ENCODE peak calls at places on chromosomes 2 and 18, in nine cellular contexts. A is right atrium auricular region; I is neural progenitor cell; U is CD4-positive, alpha-beta T cell; Q is GM23338; L is stomach; E is CD8-positive, alpha-beta T cell; D is lower lobe of right lung; B is RWPE1. O is an unnamed sample.

GRCh38 chr2:45458909-45459563 is 152.0 kb downstream of the SRBD1 start:
- DNase-seq in A (peak; percentile 58), I (no peak), U (no peak), Q (peak; percentile 50), L (peak; percentile 52), E (no peak), D (no peak), B (peak; percentile 62), O (no peak)

GRCh38 chr2:63853527-63854310 is 12.0 kb downstream of the UGP2 start:
- DNase-seq in A (no peak), I (no peak), U (no peak), Q (peak; percentile 57), L (no peak), E (no peak), D (no peak), B (no peak), O (no peak)

GRCh38 chr18:9348079-9348671 is 13.6 kb downstream of the TWSG1 start:
- DNase-seq in A (no peak), I (no peak), U (no peak), Q (no peak), L (no peak), E (no peak), D (no peak), B (no peak), O (no peak)

GRCh38 chr2:207686812-207687211 is 24.6 kb upstream of the CCNYL1 start:
- DNase-seq in A (no peak), I (no peak), U (no peak), Q (no peak), L (no peak), E (no peak), D (no peak), B (no peak), O (no peak)

GRCh38 chr2:178910005-178910404 is 102.8 kb upstream of the TTN start:
- DNase-seq in A (no peak), I (no peak), U (no peak), Q (no peak), L (no peak), E (no peak), D (no peak), B (no peak), O (no peak)

GRCh38 chr2:240576436-240577205 is 8.3 kb downstream of the RNPEPL1 start:
- DNase-seq in A (no peak), I (no peak), U (no peak), Q (no peak), L (no peak), E (no peak), D (peak; percentile 41), B (no peak), O (peak; percentile 13)

GRCh38 chr18:44812426-44812825 is 131.7 kb downstream of the SETBP1 start:
- DNase-seq in A (no peak), I (no peak), U (no peak), Q (no peak), L (no peak), E (no peak), D (no peak), B (no peak), O (no peak)

GRCh38 chr2:16215892-16216554 is 275.7 kb downstream of the MYCN start:
- DNase-seq in A (no peak), I (no peak), U (no peak), Q (no peak), L (no peak), E (no peak), D (no peak), B (no peak), O (no peak)

GRCh38 chr2:172551266-172551665 is 4.6 kb upstream of the PDK1 start:
- DNase-seq in A (no peak), I (peak; percentile 22), U (no peak), Q (peak; percentile 65), L (no peak), E (no peak), D (no peak), B (no peak), O (no peak)

GRCh38 chr2:127155901-127156300 is 48.9 kb upstream of the BIN1 start:
- DNase-seq in A (peak; percentile 65), I (no peak), U (no peak), Q (no peak), L (no peak), E (no peak), D (no peak), B (no peak), O (peak; percentile 81)
- H3K27ac ChIP-seq in A (no peak overlapping the region), I (no peak overlapping the region), U (no peak overlapping the region), Q (no peak overlapping the region), L (no peak overlapping the region), E (no peak overlapping the region), D (no peak overlapping the region), B (no peak overlapping the region), O (peak overlapping the region; percentile 89)

GRCh38 chr18:39801848-39802247 is 2153.2 kb upstream of the PIK3C3 start:
- DNase-seq in A (no peak), I (no peak), U (no peak), Q (no peak), L (no peak), E (no peak), D (no peak), B (no peak), O (no peak)
- H3K27ac ChIP-seq in A (no peak overlapping the region), I (no peak overlapping the region), U (no peak overlapping the region), Q (no peak overlapping the region), L (no peak overlapping the region), E (no peak overlapping the region), D (no peak overlapping the region), B (no peak overlapping the region), O (no peak overlapping the region)

GRCh38 chr2:14634885-14635871 is 2.7 kb downstream of the LRATD1 start:
- DNase-seq in A (peak; percentile 64), I (peak; percentile 67), U (no peak), Q (peak; percentile 81), L (peak; percentile 76), E (no peak), D (peak; percentile 77), B (peak; percentile 82), O (peak; percentile 62)
- H3K27ac ChIP-seq in A (peak overlapping the region; percentile 71), I (no peak overlapping the region), U (no peak overlapping the region), Q (no peak overlapping the region), L (peak overlapping the region; percentile 82), E (no peak overlapping the region), D (peak overlapping the region; percentile 81), B (peak overlapping the region; percentile 82), O (no peak overlapping the region)

GRCh38 chr2:42316910-42317309 is 44.1 kb downstream of the COX7A2L start:
- DNase-seq in A (no peak), I (no peak), U (no peak), Q (no peak), L (no peak), E (no peak), D (no peak), B (no peak), O (no peak)

GRCh38 chr2:42310007-42310511 is 51.0 kb downstream of the COX7A2L start:
- DNase-seq in A (no peak), I (no peak), U (no peak), Q (no peak), L (no peak), E (no peak), D (no peak), B (no peak), O (no peak)

GRCh38 chr2:42309366-42309765 is 51.7 kb downstream of the COX7A2L start:
- DNase-seq in A (no peak), I (no peak), U (no peak), Q (no peak), L (no peak), E (no peak), D (no peak), B (no peak), O (no peak)

GRCh38 chr2:42314892-42315468 is 46.0 kb downstream of the COX7A2L start:
- DNase-seq in A (no peak), I (no peak), U (no peak), Q (no peak), L (no peak), E (no peak), D (no peak), B (peak; percentile 69), O (no peak)

GRCh38 chr2:42312106-42312505 is 48.9 kb downstream of the COX7A2L start:
- DNase-seq in A (no peak), I (no peak), U (no peak), Q (no peak), L (no peak), E (no peak), D (no peak), B (peak; percentile 5), O (no peak)
- H3K27ac ChIP-seq in A (no peak overlapping the region), I (no peak overlapping the region), U (no peak overlapping the region), Q (no peak overlapping the region), L (peak overlapping the region; percentile 16), E (no peak overlapping the region), D (no peak overlapping the region), B (no peak overlapping the region), O (no peak overlapping the region)

GRCh38 chr2:136068828-136069227 is 49.1 kb downstream of the CXCR4 start:
- DNase-seq in A (no peak), I (no peak), U (no peak), Q (no peak), L (no peak), E (no peak), D (no peak), B (no peak), O (no peak)

GRCh38 chr2:136065384-136065783 is 52.6 kb downstream of the CXCR4 start:
- DNase-seq in A (no peak), I (no peak), U (no peak), Q (no peak), L (no peak), E (no peak), D (no peak), B (no peak), O (no peak)

GRCh38 chr2:136067465-136067864 is 50.5 kb downstream of the CXCR4 start:
- DNase-seq in A (no peak), I (no peak), U (no peak), Q (no peak), L (no peak), E (no peak), D (no peak), B (no peak), O (no peak)

GRCh38 chr2:136067897-136068540 is 49.9 kb downstream of the CXCR4 start:
- DNase-seq in A (no peak), I (no peak), U (no peak), Q (no peak), L (no peak), E (no peak), D (no peak), B (no peak), O (no peak)

DNA sequence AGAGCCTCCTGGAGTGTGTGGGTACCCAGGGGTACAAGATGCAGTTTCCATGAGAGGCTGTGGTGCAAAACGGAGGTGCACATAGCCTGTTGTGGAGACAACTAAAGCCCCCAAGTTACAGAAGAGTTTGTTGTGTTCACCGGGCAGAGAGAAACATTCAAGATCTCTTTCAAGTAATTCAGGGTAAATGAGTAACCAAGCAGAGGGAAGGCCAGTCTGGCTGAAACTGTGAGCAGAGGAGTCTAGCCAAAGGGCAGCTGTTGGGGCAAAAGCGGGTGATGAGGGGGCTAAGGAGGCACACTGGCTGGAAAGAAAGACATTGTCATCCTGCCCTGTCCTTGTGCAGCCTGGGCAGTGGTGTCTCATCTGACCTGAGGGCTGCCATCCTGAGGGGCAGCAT is 52.0 kb downstream of the CXCR4 start:
- DNase-seq in A (no peak), I (no peak), U (no peak), Q (no peak), L (no peak), E (no peak), D (no peak), B (no peak), O (no peak)
- H3K27ac ChIP-seq in A (no peak overlapping the region), I (no peak overlapping the region), U (no peak overlapping the region), Q (no peak overlapping the region), L (no peak overlapping the region), E (no peak overlapping the region), D (no peak overlapping the region), B (no peak overlapping the region), O (no peak overlapping the region)

O was measured in psoas muscle.